ENCODE peak calls at places on chromosomes 12 and 14, in seven cellular contexts. A, M, G, Q, I, U and V are unnamed samples.

GRCh38 chr12:33439587-33440011 is at the start of gene SYT10:
- DNase-seq in Q (no peak), G (no peak), U (no peak), I (no peak), M (peak; percentile 0), A (peak; percentile 58), V (no peak)

GRCh38 chr14:21476526-21476924 is 234 bp downstream of the RAB2B start:
- DNase-seq in Q (no peak), I (no peak), U (no peak), A (peak; percentile 87), M (no peak), G (peak; percentile 79), V (peak; percentile 97)

GRCh38 chr14:70259420-70259819 is 70.7 kb upstream of the SLC8A3 start:
- DNase-seq in G (no peak), I (no peak), M (no peak), U (no peak), A (no peak), Q (no peak), V (no peak)

GRCh38 chr12:82425241-82425640 is 66.9 kb downstream of the METTL25 start:
- DNase-seq in A (peak; percentile 27), G (no peak), M (no peak), Q (no peak), I (no peak), U (no peak), V (no peak)

GRCh38 chr12:7439579-7440505 is 4.1 kb downstream of the CD163L1 start:
- DNase-seq in M (no peak), Q (peak; percentile 28), G (peak; percentile 46), A (peak; percentile 66), U (no peak), I (no peak), V (no peak)

GRCh38 chr12:110992909-110993308 is 72.5 kb upstream of the MYL2 start:
- DNase-seq in Q (no peak), U (no peak), A (no peak), G (no peak), M (no peak), I (no peak), V (no peak)

GRCh38 chr12:101166866-101167265 is 43.2 kb downstream of the SLC5A8 start:
- DNase-seq in G (no peak), I (no peak), Q (no peak), M (no peak), A (no peak), U (no peak), V (no peak)

GRCh38 chr12:131836714-131837397 is 8.7 kb downstream of the MMP17 start:
- DNase-seq in U (no peak), I (no peak), M (no peak), A (no peak), G (no peak), Q (no peak), V (no peak)

GRCh38 chr14:70718383-70719123 is 76.8 kb downstream of the TTC9 start:
- DNase-seq in M (no peak), A (no peak), Q (no peak), U (no peak), G (no peak), I (no peak), V (no peak)